ENCODE peak calls at places on chromosomes 1 and 21, in nine cellular contexts. One of them, this sample, is unnamed. For H3K27me3, the result is how much of the 10 kb centered on the place peaks cover.

GRCh38 chr1:244920911-244921310 is 56.6 kb upstream of the HNRNPU start:
- DNase-seq in IMR-90: peak
- DNase-seq in GM12878: no peak
- DNase-seq in spleen: no peak
- DNase-seq in small intestine: no peak
- DNase-seq in CD4-positive, alpha-beta memory T cell: no peak
- DNase-seq in HCT116: no peak
- DNase-seq in CD8-positive, alpha-beta memory T cell: no peak
- DNase-seq in naive thymus-derived CD4-positive, alpha-beta T cell: no peak
- DNase-seq in this sample: no peak

GRCh38 chr1:119816407-119816806 is 5.1 kb upstream of the REG4 start:
- DNase-seq in HCT116: no peak
- DNase-seq in small intestine: peak
- DNase-seq in IMR-90: peak
- DNase-seq in naive thymus-derived CD4-positive, alpha-beta T cell: no peak
- DNase-seq in spleen: no peak
- DNase-seq in GM12878: no peak
- DNase-seq in CD4-positive, alpha-beta memory T cell: no peak
- DNase-seq in CD8-positive, alpha-beta memory T cell: no peak
- DNase-seq in this sample: no peak

GRCh38 chr1:111576547-111576946 is 43.0 kb upstream of the RAP1A start:
- DNase-seq in CD4-positive, alpha-beta memory T cell: no peak
- DNase-seq in GM12878: no peak
- DNase-seq in CD8-positive, alpha-beta memory T cell: no peak
- DNase-seq in naive thymus-derived CD4-positive, alpha-beta T cell: no peak
- DNase-seq in IMR-90: no peak
- DNase-seq in HCT116: no peak
- DNase-seq in small intestine: peak
- DNase-seq in spleen: no peak
- DNase-seq in this sample: no peak

GRCh38 chr21:21000576-21001175 is 2.5 kb downstream of the NCAM2 start:
- DNase-seq in small intestine: no peak
- DNase-seq in HCT116: no peak
- DNase-seq in CD4-positive, alpha-beta memory T cell: no peak
- DNase-seq in IMR-90: no peak
- DNase-seq in naive thymus-derived CD4-positive, alpha-beta T cell: no peak
- DNase-seq in CD8-positive, alpha-beta memory T cell: no peak
- DNase-seq in spleen: no peak
- DNase-seq in GM12878: no peak
- DNase-seq in this sample: no peak

GRCh38 chr1:153977250-153978240 is at the start of gene JTB:
- DNase-seq in spleen: peak
- DNase-seq in HCT116: no peak
- DNase-seq in GM12878: no peak
- DNase-seq in naive thymus-derived CD4-positive, alpha-beta T cell: peak
- DNase-seq in CD8-positive, alpha-beta memory T cell: peak
- DNase-seq in IMR-90: peak
- DNase-seq in CD4-positive, alpha-beta memory T cell: peak
- DNase-seq in small intestine: peak
- DNase-seq in this sample: no peak

GRCh38 chr1:199292873-199293272 is 654.0 kb downstream of the PTPRC start:
- DNase-seq in IMR-90: no peak
- DNase-seq in spleen: no peak
- DNase-seq in small intestine: no peak
- DNase-seq in naive thymus-derived CD4-positive, alpha-beta T cell: no peak
- DNase-seq in GM12878: no peak
- DNase-seq in HCT116: no peak
- DNase-seq in CD4-positive, alpha-beta memory T cell: no peak
- DNase-seq in CD8-positive, alpha-beta memory T cell: no peak
- DNase-seq in this sample: no peak

GRCh38 chr1:198253668-198254067 is 96.9 kb downstream of the NEK7 start:
- DNase-seq in spleen: no peak
- DNase-seq in HCT116: no peak
- DNase-seq in IMR-90: peak
- DNase-seq in naive thymus-derived CD4-positive, alpha-beta T cell: no peak
- DNase-seq in CD4-positive, alpha-beta memory T cell: no peak
- DNase-seq in small intestine: no peak
- DNase-seq in CD8-positive, alpha-beta memory T cell: no peak
- DNase-seq in GM12878: peak
- DNase-seq in this sample: no peak

GRCh38 chr1:59985901-59986735 is 59.5 kb upstream of the CYP2J2 start:
- DNase-seq in naive thymus-derived CD4-positive, alpha-beta T cell: no peak
- DNase-seq in CD4-positive, alpha-beta memory T cell: no peak
- DNase-seq in GM12878: no peak
- DNase-seq in spleen: no peak
- DNase-seq in HCT116: no peak
- DNase-seq in small intestine: no peak
- DNase-seq in IMR-90: no peak
- DNase-seq in CD8-positive, alpha-beta memory T cell: no peak
- DNase-seq in this sample: no peak

GRCh38 chr1:16605532-16605931 is 7.8 kb downstream of the NBPF1 start:
- DNase-seq in HCT116: no peak
- DNase-seq in GM12878: no peak
- DNase-seq in spleen: peak
- DNase-seq in small intestine: no peak
- DNase-seq in CD8-positive, alpha-beta memory T cell: no peak
- DNase-seq in IMR-90: no peak
- DNase-seq in CD4-positive, alpha-beta memory T cell: no peak
- DNase-seq in naive thymus-derived CD4-positive, alpha-beta T cell: no peak
- DNase-seq in this sample: no peak

GRCh38 chr1:206706298-206706791 is 21.6 kb downstream of the MAPKAPK2 start:
- DNase-seq in IMR-90: peak
- DNase-seq in naive thymus-derived CD4-positive, alpha-beta T cell: no peak
- DNase-seq in CD4-positive, alpha-beta memory T cell: no peak
- DNase-seq in spleen: no peak
- DNase-seq in GM12878: no peak
- DNase-seq in HCT116: no peak
- DNase-seq in small intestine: no peak
- DNase-seq in CD8-positive, alpha-beta memory T cell: no peak
- DNase-seq in this sample: peak

GRCh38 chr1:109838838-109839240 is 71.8 kb upstream of the CSF1 start:
- DNase-seq in spleen: no peak
- DNase-seq in IMR-90: peak
- DNase-seq in CD4-positive, alpha-beta memory T cell: no peak
- DNase-seq in GM12878: no peak
- DNase-seq in naive thymus-derived CD4-positive, alpha-beta T cell: no peak
- DNase-seq in small intestine: no peak
- DNase-seq in CD8-positive, alpha-beta memory T cell: no peak
- DNase-seq in HCT116: peak
- DNase-seq in this sample: no peak

GRCh38 chr1:181910905-181911304 is 150.6 kb downstream of the ZNF648 start:
- DNase-seq in CD8-positive, alpha-beta memory T cell: no peak
- DNase-seq in CD4-positive, alpha-beta memory T cell: no peak
- DNase-seq in GM12878: no peak
- DNase-seq in small intestine: no peak
- DNase-seq in spleen: no peak
- DNase-seq in HCT116: no peak
- DNase-seq in naive thymus-derived CD4-positive, alpha-beta T cell: no peak
- DNase-seq in IMR-90: no peak
- DNase-seq in this sample: no peak

GRCh38 chr1:164310166-164310565 is 248.8 kb upstream of the PBX1 start:
- DNase-seq in naive thymus-derived CD4-positive, alpha-beta T cell: no peak
- DNase-seq in CD8-positive, alpha-beta memory T cell: no peak
- DNase-seq in small intestine: no peak
- DNase-seq in HCT116: no peak
- DNase-seq in CD4-positive, alpha-beta memory T cell: no peak
- DNase-seq in GM12878: no peak
- DNase-seq in IMR-90: no peak
- DNase-seq in spleen: no peak
- DNase-seq in this sample: no peak

GRCh38 chr1:109467301-109467777 is 993 bp downstream of the SYPL2 start:
- DNase-seq in spleen: no peak
- DNase-seq in naive thymus-derived CD4-positive, alpha-beta T cell: no peak
- DNase-seq in GM12878: no peak
- DNase-seq in HCT116: no peak
- DNase-seq in CD8-positive, alpha-beta memory T cell: no peak
- DNase-seq in small intestine: peak
- DNase-seq in CD4-positive, alpha-beta memory T cell: no peak
- DNase-seq in IMR-90: no peak
- DNase-seq in this sample: no peak

GRCh38 chr1:21317035-21317689 is 26.9 kb upstream of the ECE1 start:
- DNase-seq in spleen: no peak
- DNase-seq in naive thymus-derived CD4-positive, alpha-beta T cell: no peak
- DNase-seq in GM12878: no peak
- DNase-seq in HCT116: no peak
- DNase-seq in CD4-positive, alpha-beta memory T cell: no peak
- DNase-seq in CD8-positive, alpha-beta memory T cell: no peak
- DNase-seq in IMR-90: peak
- DNase-seq in small intestine: no peak
- DNase-seq in this sample: no peak

GRCh38 chr1:1063945-1064831 is 9.9 kb downstream of the RNF223 start:
- DNase-seq in spleen: peak
- DNase-seq in IMR-90: peak
- DNase-seq in CD8-positive, alpha-beta memory T cell: peak
- DNase-seq in small intestine: peak
- DNase-seq in naive thymus-derived CD4-positive, alpha-beta T cell: peak
- DNase-seq in GM12878: peak
- DNase-seq in HCT116: peak
- DNase-seq in CD4-positive, alpha-beta memory T cell: peak
- DNase-seq in this sample: peak

GRCh38 chr1:47692196-47692595 is 254.4 kb downstream of the FOXD2 start:
- DNase-seq in CD4-positive, alpha-beta memory T cell: no peak
- DNase-seq in GM12878: no peak
- DNase-seq in HCT116: no peak
- DNase-seq in small intestine: no peak
- DNase-seq in IMR-90: no peak
- DNase-seq in CD8-positive, alpha-beta memory T cell: no peak
- DNase-seq in spleen: peak
- DNase-seq in naive thymus-derived CD4-positive, alpha-beta T cell: no peak
- DNase-seq in this sample: no peak

GRCh38 chr1:20278692-20279130 is 12.0 kb upstream of the VWA5B1 start:
- DNase-seq in small intestine: no peak
- DNase-seq in spleen: no peak
- DNase-seq in GM12878: no peak
- DNase-seq in IMR-90: no peak
- DNase-seq in CD4-positive, alpha-beta memory T cell: no peak
- DNase-seq in CD8-positive, alpha-beta memory T cell: no peak
- DNase-seq in naive thymus-derived CD4-positive, alpha-beta T cell: no peak
- DNase-seq in HCT116: no peak
- DNase-seq in this sample: no peak

GRCh38 chr1:62437273-62437945 is 560 bp downstream of the USP1 start:
- DNase-seq in naive thymus-derived CD4-positive, alpha-beta T cell: peak
- DNase-seq in CD4-positive, alpha-beta memory T cell: peak
- DNase-seq in CD8-positive, alpha-beta memory T cell: peak
- DNase-seq in small intestine: peak
- DNase-seq in HCT116: no peak
- DNase-seq in spleen: no peak
- DNase-seq in IMR-90: no peak
- DNase-seq in GM12878: no peak
- DNase-seq in this sample: no peak

GRCh38 chr1:150981805-150982712 is at the start of gene ANXA9:
- DNase-seq in IMR-90: no peak
- DNase-seq in small intestine: peak
- DNase-seq in HCT116: no peak
- DNase-seq in GM12878: no peak
- DNase-seq in naive thymus-derived CD4-positive, alpha-beta T cell: no peak
- DNase-seq in CD4-positive, alpha-beta memory T cell: no peak
- DNase-seq in spleen: no peak
- DNase-seq in CD8-positive, alpha-beta memory T cell: no peak
- DNase-seq in this sample: no peak

GRCh38 chr1:228379165-228379460 is 27.5 kb downstream of the TRIM11 start:
- DNase-seq in CD8-positive, alpha-beta memory T cell: no peak
- DNase-seq in HCT116: no peak
- DNase-seq in GM12878: no peak
- DNase-seq in CD4-positive, alpha-beta memory T cell: peak
- DNase-seq in small intestine: no peak
- DNase-seq in naive thymus-derived CD4-positive, alpha-beta T cell: no peak
- DNase-seq in IMR-90: no peak
- DNase-seq in spleen: no peak
- DNase-seq in this sample: no peak
- H3K27me3 ChIP-seq in CD8-positive, alpha-beta memory T cell: under half
- H3K27me3 ChIP-seq in HCT116: under half
- H3K27me3 ChIP-seq in GM12878: under half
- H3K27me3 ChIP-seq in CD4-positive, alpha-beta memory T cell: under half
- H3K27me3 ChIP-seq in small intestine: under half
- H3K27me3 ChIP-seq in naive thymus-derived CD4-positive, alpha-beta T cell: under half
- H3K27me3 ChIP-seq in IMR-90: under half
- H3K27me3 ChIP-seq in spleen: under half
- H3K27me3 ChIP-seq in this sample: under half

GRCh38 chr1:209756608-209757445 is 974 bp downstream of the TRAF3IP3 start:
- DNase-seq in HCT116: no peak
- DNase-seq in GM12878: peak
- DNase-seq in naive thymus-derived CD4-positive, alpha-beta T cell: peak
- DNase-seq in IMR-90: no peak
- DNase-seq in CD4-positive, alpha-beta memory T cell: peak
- DNase-seq in CD8-positive, alpha-beta memory T cell: peak
- DNase-seq in small intestine: peak
- DNase-seq in spleen: peak
- DNase-seq in this sample: no peak
- H3K4me3 ChIP-seq in HCT116: no peak
- H3K4me3 ChIP-seq in GM12878: peak
- H3K4me3 ChIP-seq in naive thymus-derived CD4-positive, alpha-beta T cell: peak
- H3K4me3 ChIP-seq in IMR-90: no peak
- H3K4me3 ChIP-seq in CD4-positive, alpha-beta memory T cell: peak
- H3K4me3 ChIP-seq in CD8-positive, alpha-beta memory T cell: peak
- H3K4me3 ChIP-seq in small intestine: peak
- H3K4me3 ChIP-seq in spleen: peak
- H3K4me3 ChIP-seq in this sample: no peak

DNA sequence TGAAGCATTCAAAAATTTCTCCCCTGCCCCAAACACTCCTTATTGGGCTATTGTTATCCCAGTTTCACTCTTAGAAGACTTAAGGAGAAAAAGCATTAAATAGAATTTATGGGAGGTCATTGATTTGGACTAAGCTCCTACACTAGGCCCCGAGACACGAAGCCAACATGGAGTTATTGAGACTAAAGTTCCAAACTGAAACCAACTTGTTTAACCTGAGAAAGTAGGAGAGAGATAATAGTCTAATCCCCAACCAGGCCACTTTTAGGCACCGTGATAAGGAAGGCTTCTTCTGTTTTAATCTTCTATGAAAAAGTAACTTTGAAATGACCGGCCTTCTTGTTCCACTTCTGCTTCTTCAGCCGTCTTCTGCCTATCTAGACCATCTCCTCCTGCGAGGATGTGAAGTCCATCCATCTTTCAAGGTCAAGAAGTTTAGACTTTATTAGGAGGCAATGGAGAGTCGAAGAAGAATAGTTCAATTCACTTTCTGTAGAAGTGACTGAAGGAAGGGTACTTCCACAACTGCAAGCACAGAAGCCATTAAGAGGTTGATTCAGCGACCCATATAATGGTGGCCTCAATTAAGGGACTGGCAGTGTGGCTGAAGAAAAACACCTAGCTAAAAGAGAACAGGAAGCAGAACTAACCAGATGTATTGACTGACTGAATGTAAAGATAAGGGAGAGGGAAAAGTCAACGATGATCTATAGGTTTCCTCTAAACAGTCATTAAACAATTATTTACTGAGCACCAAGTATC is 428.8 kb downstream of the SMYD3 start:
- DNase-seq in GM12878: no peak
- DNase-seq in CD4-positive, alpha-beta memory T cell: no peak
- DNase-seq in spleen: no peak
- DNase-seq in HCT116: no peak
- DNase-seq in naive thymus-derived CD4-positive, alpha-beta T cell: no peak
- DNase-seq in IMR-90: no peak
- DNase-seq in small intestine: no peak
- DNase-seq in CD8-positive, alpha-beta memory T cell: no peak
- DNase-seq in this sample: no peak
- H3K27ac ChIP-seq in GM12878: no peak
- H3K27ac ChIP-seq in CD4-positive, alpha-beta memory T cell: no peak
- H3K27ac ChIP-seq in spleen: no peak
- H3K27ac ChIP-seq in HCT116: no peak
- H3K27ac ChIP-seq in naive thymus-derived CD4-positive, alpha-beta T cell: no peak
- H3K27ac ChIP-seq in IMR-90: no peak
- H3K27ac ChIP-seq in small intestine: no peak
- H3K27ac ChIP-seq in CD8-positive, alpha-beta memory T cell: peak
- H3K27ac ChIP-seq in this sample: no peak

GRCh38 chr1:3092530-3092929 is 23.5 kb downstream of the PRDM16 start:
- DNase-seq in CD8-positive, alpha-beta memory T cell: no peak
- DNase-seq in HCT116: no peak
- DNase-seq in GM12878: no peak
- DNase-seq in spleen: no peak
- DNase-seq in IMR-90: no peak
- DNase-seq in naive thymus-derived CD4-positive, alpha-beta T cell: no peak
- DNase-seq in CD4-positive, alpha-beta memory T cell: no peak
- DNase-seq in small intestine: no peak
- DNase-seq in this sample: no peak
- H3K27me3 ChIP-seq in CD8-positive, alpha-beta memory T cell: under half
- H3K27me3 ChIP-seq in HCT116: under half
- H3K27me3 ChIP-seq in GM12878: under half
- H3K27me3 ChIP-seq in spleen: under half
- H3K27me3 ChIP-seq in IMR-90: under half
- H3K27me3 ChIP-seq in naive thymus-derived CD4-positive, alpha-beta T cell: under half
- H3K27me3 ChIP-seq in CD4-positive, alpha-beta memory T cell: under half
- H3K27me3 ChIP-seq in small intestine: under half
- H3K27me3 ChIP-seq in this sample: under half

This sample was measured in AG04450.